ENCODE peak calls at places on chromosome 4, in four cellular contexts. K is breast epithelium, Z is GM23338, R is tibial artery. Q is an unnamed sample. For H3K4me1, the result is how much of the 10 kb centered on the place peaks cover.

GRCh38 chr4:79224777-79225104 is 101.1 kb downstream of the NAA11 start:
- DNase-seq in R (no peak), Z (no peak), K (no peak), Q (no peak)

GRCh38 chr4:4541040-4541631 is 712 bp downstream of the STX18 start:
- DNase-seq in K (no peak), Z (no peak), R (no peak), Q (peak)

GRCh38 chr4:73419106-73420038 is 15.3 kb downstream of the ALB start:
- DNase-seq in R (no peak), Z (no peak), K (no peak), Q (no peak)

GRCh38 chr4:41069838-41070237 is 144.5 kb downstream of the APBB2 start:
- DNase-seq in K (no peak), Z (peak), R (no peak), Q (no peak)

GRCh38 chr4:576991-577498 is 950 bp upstream of the TMEM271 start:
- DNase-seq in Z (peak), K (no peak), R (no peak), Q (no peak)

GRCh38 chr4:149719806-149720205 is 95.8 kb downstream of the IQCM start:
- DNase-seq in R (no peak), Z (no peak), K (no peak), Q (no peak)

GRCh38 chr4:73998040-73999011 is at the start of gene CXCL5:
- DNase-seq in R (no peak), K (no peak), Z (peak), Q (no peak)

GRCh38 chr4:38743866-38744265 is 38.9 kb downstream of the TLR10 start:
- DNase-seq in K (no peak), R (no peak), Z (no peak), Q (no peak)

GRCh38 chr4:39502034-39502658 is 25.1 kb downstream of the UGDH start:
- DNase-seq in R (no peak), Z (no peak), K (no peak), Q (no peak)

DNA sequence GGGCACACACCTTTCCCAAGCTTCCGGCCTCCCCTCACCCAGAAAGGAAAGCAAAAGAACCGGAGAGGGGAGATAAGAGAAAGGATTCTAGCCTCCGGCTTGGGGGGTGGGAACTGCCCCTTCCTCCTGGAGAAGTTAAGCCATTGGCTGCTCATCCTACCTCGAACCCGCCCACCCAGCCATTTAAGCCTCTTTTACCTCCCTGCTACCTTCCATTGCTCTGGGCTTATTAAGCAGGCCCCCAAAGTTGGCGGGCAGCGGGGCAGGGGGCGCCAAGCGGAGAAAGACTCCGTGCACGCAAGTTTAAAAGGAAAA is 2.3 kb downstream of the MAML3 start:
- DNase-seq in R (peak), Z (peak), K (peak), Q (peak)
- H3K4me1 ChIP-seq in R (under half), Z (under half), K (under half), Q (under half)

DNA sequence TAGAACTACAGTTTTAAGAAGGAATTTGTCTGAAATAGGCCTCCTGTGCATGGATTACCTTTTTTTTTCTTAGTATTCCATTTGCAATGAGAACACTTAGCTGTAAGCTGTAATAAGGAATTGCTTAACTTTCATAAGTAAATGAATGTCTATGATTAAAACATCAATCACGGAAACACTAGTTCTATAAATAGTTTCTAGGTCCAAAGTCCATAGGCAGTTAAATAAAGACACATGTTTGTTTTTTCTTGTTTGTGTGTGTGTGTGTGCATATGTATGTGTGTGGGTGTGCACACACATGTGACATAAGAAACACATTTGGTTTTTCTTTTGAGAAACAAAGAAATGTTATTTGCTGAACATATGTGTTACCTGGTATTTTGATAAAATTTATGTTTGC is 11.2 kb downstream of the GPRIN3 start:
- DNase-seq in Z (no peak), R (no peak), K (no peak), Q (no peak)
- H3K4me1 ChIP-seq in Z (under half), R (under half), K (under half), Q (under half)

DNA sequence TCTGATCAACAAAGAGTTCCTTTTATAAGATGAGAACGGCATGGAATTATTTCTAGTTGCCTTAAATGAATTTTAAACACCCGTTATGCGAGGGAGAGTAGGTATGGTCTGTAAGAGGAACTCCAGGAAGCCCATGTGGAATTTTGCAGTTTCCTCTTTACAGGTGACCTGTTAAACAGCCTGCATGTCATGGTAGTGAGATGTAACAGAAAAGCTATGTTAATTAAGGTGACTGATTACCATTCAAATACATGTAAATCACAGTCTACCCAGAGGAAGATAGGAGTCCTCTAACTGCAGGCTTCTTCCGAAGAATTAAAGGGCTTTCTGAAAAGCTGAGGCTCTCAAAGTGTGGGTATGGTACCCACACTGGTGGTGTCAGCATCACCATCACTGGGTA is 163.6 kb downstream of the CBR4 start:
- DNase-seq in K (no peak), R (no peak), Z (peak), Q (no peak)
- H3K4me1 ChIP-seq in K (under half), R (under half), Z (half or more), Q (under half)

GRCh38 chr4:140089216-140089615 is 64.8 kb downstream of the MAML3 start:
- DNase-seq in K (no peak), Z (no peak), R (no peak), Q (no peak)

GRCh38 chr4:140090215-140090731 is 63.7 kb downstream of the MAML3 start:
- DNase-seq in Z (no peak), R (no peak), K (no peak), Q (no peak)

GRCh38 chr4:140091305-140091704 is 62.7 kb downstream of the MAML3 start:
- DNase-seq in Z (no peak), K (no peak), R (no peak), Q (no peak)

GRCh38 chr4:140094701-140095420 is 59.1 kb downstream of the MAML3 start:
- DNase-seq in Z (peak), K (peak), R (peak), Q (no peak)

GRCh38 chr4:140092094-140092820 is 61.7 kb downstream of the MAML3 start:
- DNase-seq in R (no peak), Z (peak), K (peak), Q (peak)
- H3K4me1 ChIP-seq in R (under half), Z (under half), K (under half), Q (half or more)

Q was measured in Caco-2.